ENCODE peak calls at places on chromosomes 1 and 21, in four cellular contexts. H is RPMI7951, F is upper lobe of left lung, A is stromal cell of bone marrow. M is an unnamed sample.

GRCh38 chr1:62011007-62011406 is 183.6 kb upstream of the L1TD1 start:
- DNase-seq in A (no peak), F (no peak), H (no peak), M (no peak)

GRCh38 chr1:9481048-9481447 is 58.2 kb upstream of the SLC25A33 start:
- DNase-seq in A (no peak), H (no peak), F (no peak), M (no peak)

GRCh38 chr1:41811051-41811795 is 107.5 kb downstream of the HIVEP3 start:
- DNase-seq in H (peak), A (no peak), F (no peak), M (peak)

GRCh38 chr1:201260236-201260591 is 23.1 kb upstream of the PKP1 start:
- DNase-seq in A (no peak), F (no peak), H (peak), M (no peak)

GRCh38 chr1:205225901-205226765 is 1.6 kb upstream of the TMCC2 start:
- DNase-seq in A (no peak), H (no peak), F (no peak), M (peak)

GRCh38 chr1:245809361-245809760 is 654.6 kb downstream of the KIF26B start:
- DNase-seq in A (no peak), F (no peak), H (no peak), M (no peak)

GRCh38 chr1:11719313-11720032 is 16.5 kb upstream of the AGTRAP start:
- DNase-seq in A (no peak), F (peak), H (peak), M (peak)

GRCh38 chr1:36910886-36911540 is 123.3 kb downstream of the GRIK3 start:
- DNase-seq in H (no peak), A (no peak), F (no peak), M (no peak)

GRCh38 chr1:151993084-151993733 is 450 bp downstream of the S100A10 start:
- DNase-seq in H (no peak), F (no peak), A (no peak), M (peak)

GRCh38 chr1:42152119-42152518 is 1.1 kb upstream of the GUCA2B start:
- DNase-seq in A (no peak), H (no peak), F (no peak), M (no peak)

GRCh38 chr1:236381565-236382158 is 12.4 kb upstream of the EDARADD start:
- DNase-seq in F (no peak), A (no peak), H (no peak), M (no peak)

GRCh38 chr1:231387770-231388669 is 34.1 kb downstream of the EGLN1 start:
- DNase-seq in H (peak), F (no peak), A (no peak), M (no peak)

GRCh38 chr1:192506741-192507155 is 68.8 kb upstream of the RGS1 start:
- DNase-seq in H (peak), A (no peak), F (no peak), M (peak)

GRCh38 chr1:20216574-20216973 is 30.3 kb upstream of the PLA2G2C start:
- DNase-seq in A (no peak), F (no peak), H (peak), M (peak)

GRCh38 chr1:197268012-197268411 is at the start of gene CRB1:
- DNase-seq in H (peak), A (peak), F (no peak), M (no peak)

GRCh38 chr1:227317541-227318002 is 720 bp downstream of the CDC42BPA start:
- DNase-seq in H (peak), F (no peak), A (peak), M (peak)

GRCh38 chr1:202279806-202280205 is 61.9 kb downstream of the UBE2T start:
- DNase-seq in F (no peak), A (peak), H (no peak), M (no peak)

GRCh38 chr21:38915546-38915945 is 109.8 kb downstream of the ETS2 start:
- DNase-seq in A (no peak), F (no peak), H (no peak), M (no peak)

M was measured in Daoy.